ENCODE peak calls at places on chromosomes 12 and 14, in six cellular contexts. J is AG08396; K is activated CD8-positive, alpha-beta memory T cell treated with anti-CD3 and anti-CD28 coated beads for 1 hour; O is heart left ventricle; H is ELR; L is stimulated activated CD4-positive, alpha-beta T cell treated with anti-CD3 and anti-CD28 coated beads, TNF-alpha, amount 100 ng/mL, for 1 hour. B is an unnamed sample.

GRCh38 chr14:104240426-104241157 is 102.2 kb downstream of the KIF26A start:
- DNase-seq in K (no peak), O (no peak), L (no peak), J (no peak), H (no peak), B (no peak)

GRCh38 chr12:28869197-28869596 is 279.9 kb upstream of the FAR2 start:
- DNase-seq in L (no peak), O (no peak), J (peak), K (no peak), H (peak), B (peak)

GRCh38 chr12:94560416-94561221 is 89.7 kb downstream of the TMCC3 start:
- DNase-seq in K (no peak), L (no peak), H (peak), O (no peak), J (no peak), B (peak)

GRCh38 chr14:100609331-100609870 is 22.2 kb upstream of the BEGAIN start:
- DNase-seq in H (no peak), K (no peak), O (no peak), J (no peak), L (no peak), B (no peak)

GRCh38 chr14:61091657-61092273 is 110.7 kb downstream of the SLC38A6 start:
- DNase-seq in O (no peak), J (no peak), H (no peak), L (no peak), K (no peak), B (no peak)

GRCh38 chr12:32125455-32126084 is 18.9 kb downstream of the BICD1 start:
- DNase-seq in H (no peak), O (no peak), K (no peak), L (no peak), J (peak), B (no peak)

GRCh38 chr14:76928301-76928700 is 100.2 kb downstream of the IRF2BPL start:
- DNase-seq in L (no peak), J (no peak), K (no peak), O (no peak), H (no peak), B (no peak)

GRCh38 chr14:90556666-90557450 is 160.0 kb downstream of the CALM1 start:
- DNase-seq in K (no peak), J (no peak), L (no peak), H (no peak), O (no peak), B (no peak)

GRCh38 chr12:59164226-59164625 is 243.9 kb upstream of the LRIG3 start:
- DNase-seq in H (no peak), J (no peak), K (no peak), L (no peak), O (no peak), B (no peak)

GRCh38 chr12:132056320-132056719 is 87.8 kb downstream of the DDX51 start:
- DNase-seq in J (no peak), O (no peak), L (no peak), K (no peak), H (no peak), B (no peak)

GRCh38 chr12:1875608-1876007 is 42.8 kb downstream of the CACNA2D4 start:
- DNase-seq in K (no peak), L (no peak), J (no peak), O (no peak), H (no peak), B (no peak)

GRCh38 chr12:31306871-31307270 is 19.1 kb downstream of the SINHCAF start:
- DNase-seq in O (no peak), H (no peak), K (no peak), J (no peak), L (no peak), B (peak)

GRCh38 chr12:101230547-101230946 is 20.5 kb upstream of the SLC5A8 start:
- DNase-seq in H (peak), O (no peak), J (peak), K (no peak), L (no peak), B (peak)

GRCh38 chr12:129193263-129193871 is 340.1 kb downstream of the GLT1D1 start:
- DNase-seq in O (no peak), K (no peak), H (peak), J (no peak), L (no peak), B (no peak)

GRCh38 chr14:74954232-74954946 is 1.0 kb downstream of the PGF start:
- DNase-seq in H (peak), K (no peak), L (no peak), J (no peak), O (no peak), B (no peak)

GRCh38 chr14:30020271-30020670 is 92.6 kb upstream of the PRKD1 start:
- DNase-seq in O (no peak), L (no peak), H (no peak), K (no peak), J (no peak), B (no peak)